ENCODE peak calls at places on chromosomes 7 and 10, in six cellular contexts. S, W, T, E, R and U are unnamed samples.

GRCh38 chr10:72387187-72387586 is 32.5 kb upstream of the DNAJB12 start:
- DNase-seq in E (no peak), R (no peak), T (no peak), S (no peak), W (no peak), U (no peak)

GRCh38 chr10:91909178-91909677 is at the start of gene FGFBP3:
- DNase-seq in S (peak), W (peak), R (no peak), T (no peak), E (no peak), U (no peak)

GRCh38 chr7:379456-380225 is 89.7 kb downstream of the FOXL3 start:
- DNase-seq in T (peak), S (no peak), R (no peak), E (no peak), W (peak), U (no peak)

GRCh38 chr10:77201135-77202111 is 436.2 kb downstream of the KCNMA1 start:
- DNase-seq in T (no peak), W (no peak), E (no peak), S (no peak), R (no peak), U (no peak)

GRCh38 chr10:639751-640672 is 49.5 kb downstream of the DIP2C start:
- DNase-seq in E (no peak), R (no peak), S (no peak), W (no peak), T (no peak), U (no peak)

GRCh38 chr7:35691827-35692307 is 3.1 kb downstream of the HERPUD2 start:
- DNase-seq in E (no peak), S (no peak), T (no peak), W (peak), R (no peak), U (no peak)

GRCh38 chr10:98273454-98273850 is 5.5 kb upstream of the LOXL4 start:
- DNase-seq in T (no peak), E (no peak), W (no peak), R (no peak), S (no peak), U (no peak)

GRCh38 chr7:17311952-17312351 is 13.5 kb downstream of the AHR start:
- DNase-seq in T (no peak), R (no peak), W (no peak), E (no peak), S (no peak), U (no peak)

GRCh38 chr10:128763588-128763987 is 637.4 kb upstream of the MKI67 start:
- DNase-seq in T (no peak), W (no peak), S (no peak), R (no peak), E (no peak), U (no peak)

GRCh38 chr10:43851030-43851429 is 202.3 kb upstream of the ZNF32 start:
- DNase-seq in T (no peak), W (no peak), E (no peak), R (no peak), S (no peak), U (no peak)

GRCh38 chr10:16565604-16566003 is 43.9 kb upstream of the C1QL3 start:
- DNase-seq in T (no peak), E (no peak), S (no peak), R (no peak), W (no peak), U (no peak)

GRCh38 chr7:30310674-30311362 is 26.4 kb downstream of the ZNRF2 start:
- DNase-seq in E (no peak), W (no peak), T (no peak), R (no peak), S (no peak), U (no peak)

GRCh38 chr10:36808625-36809362 is 316.6 kb upstream of the ANKRD30A start:
- DNase-seq in W (no peak), E (no peak), R (no peak), S (no peak), T (no peak), U (no peak)

GRCh38 chr7:100215895-100216294 is 3.9 kb upstream of the PVRIG start:
- DNase-seq in E (peak), T (peak), W (no peak), S (no peak), R (no peak), U (no peak)

GRCh38 chr7:114082934-114083647 is 164.3 kb upstream of the PPP1R3A start:
- DNase-seq in S (no peak), W (no peak), E (no peak), R (no peak), T (peak), U (peak)

GRCh38 chr10:49307921-49308320 is 9.0 kb downstream of the C10orf71 start:
- DNase-seq in T (no peak), E (no peak), W (no peak), R (no peak), S (no peak), U (no peak)

GRCh38 chr10:123297175-123297574 is 143.0 kb downstream of the BUB3 start:
- DNase-seq in W (no peak), R (no peak), T (no peak), E (no peak), S (no peak), U (peak)

GRCh38 chr10:19811517-19811916 is 4.7 kb upstream of the PLXDC2 start:
- DNase-seq in E (no peak), T (no peak), W (no peak), S (peak), R (no peak), U (no peak)

GRCh38 chr7:100360102-100360607 is 2.2 kb downstream of the PILRB start:
- DNase-seq in E (no peak), T (peak), W (no peak), R (no peak), S (no peak), U (no peak)

GRCh38 chr10:102835007-102835482 is 2.2 kb downstream of the CYP17A1 start:
- DNase-seq in E (peak), T (peak), S (peak), R (peak), W (peak), U (peak)

GRCh38 chr10:71575446-71575845 is 144.1 kb downstream of the C10orf105 start:
- DNase-seq in S (no peak), W (no peak), E (no peak), T (peak), R (peak), U (no peak)

DNA sequence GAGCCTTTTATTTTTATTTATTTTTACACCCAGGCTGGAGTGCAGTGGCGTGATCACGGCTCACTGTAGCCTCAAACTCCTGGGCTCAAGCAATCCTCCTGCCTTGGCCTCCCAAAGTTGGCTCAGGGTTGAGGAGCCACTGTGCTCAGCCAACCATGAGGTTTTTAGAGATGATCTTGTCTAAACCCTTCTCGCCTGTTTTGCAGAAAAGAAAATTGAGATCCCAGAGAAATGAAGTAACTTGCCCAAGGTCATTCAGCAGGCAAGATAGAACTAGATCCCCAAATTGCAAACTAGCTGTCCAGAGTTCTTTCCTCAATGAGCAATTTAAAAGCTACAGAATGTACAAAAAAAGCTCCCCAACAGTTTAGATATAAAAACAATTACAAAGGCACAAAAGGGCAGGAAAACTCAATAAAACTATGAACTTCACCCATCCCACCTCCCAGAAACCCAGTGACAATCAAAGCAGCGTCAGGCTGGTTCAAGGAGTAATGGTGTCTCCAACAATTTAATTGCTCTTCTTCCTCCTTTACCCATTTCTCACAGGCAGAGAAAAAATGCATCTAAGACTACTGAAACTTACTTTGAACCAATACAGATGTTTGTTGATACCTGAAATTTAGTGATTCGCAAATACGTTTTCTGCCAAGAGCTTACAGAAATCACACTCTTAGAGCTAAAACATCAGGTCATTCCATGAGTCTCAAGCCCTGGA is 762 bp downstream of the MYOF start:
- DNase-seq in R (no peak), E (no peak), W (no peak), T (no peak), S (no peak), U (peak)
- H3K4me3 ChIP-seq in R (peak), E (peak), W (no peak), T (peak), S (peak), U (peak)

GRCh38 chr7:19587291-19587690 is 121.5 kb downstream of the POLR1F start:
- DNase-seq in S (no peak), T (no peak), W (no peak), R (no peak), E (no peak), U (no peak)
- TF ChIP-seq CTCF in S (peak), T (no peak), W (no peak), R (no peak), E (no peak), U (no peak)

GRCh38 chr7:55476852-55477780 is 95.2 kb downstream of the VOPP1 start:
- DNase-seq in S (no peak), E (no peak), R (no peak), T (peak), W (no peak), U (no peak)
- H3K4me3 ChIP-seq in S (no peak), E (no peak), R (no peak), T (no peak), W (no peak), U (no peak)

DNA sequence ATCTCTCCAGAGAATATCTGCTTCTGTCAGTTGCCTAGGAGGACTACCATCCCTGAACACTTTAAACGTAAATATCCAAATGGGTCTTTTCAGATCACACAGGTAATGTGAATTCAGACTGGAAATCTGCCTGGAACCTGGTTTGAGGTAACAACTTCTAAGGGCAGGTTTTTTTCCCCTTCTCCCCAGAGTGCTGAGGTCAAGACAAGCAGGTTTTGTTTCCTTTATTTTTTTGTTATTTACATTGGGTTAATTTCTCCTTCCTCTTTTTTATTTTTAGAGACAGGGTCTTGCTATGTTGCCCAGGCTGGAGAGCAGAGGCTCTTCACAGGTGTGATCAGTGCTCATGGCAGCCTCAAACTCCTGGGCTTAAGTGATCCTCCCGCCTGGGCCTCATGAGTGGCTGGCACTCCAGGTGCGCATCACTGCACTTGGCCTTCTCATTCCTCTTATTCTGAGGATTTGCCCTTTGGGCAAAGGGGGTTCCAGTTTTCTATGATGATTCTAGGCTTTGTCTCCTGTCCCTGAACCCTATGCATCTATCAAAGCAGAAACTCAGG is 103.1 kb downstream of the PFKFB3 start:
- DNase-seq in S (no peak), T (no peak), R (no peak), W (no peak), E (no peak), U (no peak)
- TF ChIP-seq CTCF in S (no peak), T (no peak), R (no peak), W (no peak), E (no peak), U (no peak)